ENCODE peak calls at places on chromosome 17, in eight cellular contexts. R is mesothelial cell of epicardium, J is hepatocyte, W is heart right ventricle, Y is retinal pigment epithelial cell, M is lung, H is dorsolateral prefrontal cortex, N is fibroblast of lung. L is an unnamed sample.

GRCh38 chr17:64502021-64502420 is 4.1 kb downstream of the DDX5 start:
- DNase-seq in R (no peak), J (no peak), W (no peak), Y (no peak), M (no peak), H (no peak), N (no peak), L (no peak)

GRCh38 chr17:19579867-19580565 is 46.4 kb downstream of the SLC47A1 start:
- DNase-seq in R (no peak), J (no peak), W (peak; percentile 17), Y (no peak), M (no peak), H (no peak), N (peak; percentile 17), L (no peak)

GRCh38 chr17:80738020-80738380 is 193.4 kb downstream of the RPTOR start:
- DNase-seq in R (no peak), J (no peak), W (no peak), Y (no peak), M (no peak), H (no peak), N (no peak), L (no peak)

GRCh38 chr17:42985225-42985624 is 4.9 kb downstream of the RUNDC1 start:
- DNase-seq in R (no peak), J (no peak), W (no peak), Y (no peak), M (no peak), H (no peak), N (no peak), L (no peak)

GRCh38 chr17:30524847-30525246 is 47.6 kb downstream of the GOSR1 start:
- DNase-seq in R (no peak), J (peak; percentile 32), W (no peak), Y (no peak), M (no peak), H (no peak), N (peak; percentile 54), L (no peak)

GRCh38 chr17:29835438-29836351 is 94.3 kb downstream of the SSH2 start:
- DNase-seq in R (no peak), J (no peak), W (no peak), Y (no peak), M (peak; percentile 42), H (no peak), N (peak; percentile 65), L (no peak)

GRCh38 chr17:62808576-62808970 is 459 bp upstream of the MARCHF10 start:
- DNase-seq in R (no peak), J (no peak), W (no peak), Y (no peak), M (no peak), H (no peak), N (no peak), L (no peak)

GRCh38 chr17:74935048-74935447 is 650 bp upstream of the OTOP3 start:
- DNase-seq in R (no peak), J (no peak), W (no peak), Y (no peak), M (no peak), H (no peak), N (no peak), L (no peak)

GRCh38 chr17:78940708-78941107 is 15.5 kb upstream of the TIMP2 start:
- DNase-seq in R (no peak), J (no peak), W (no peak), Y (no peak), M (no peak), H (peak; percentile 44), N (peak; percentile 72), L (no peak)

GRCh38 chr17:82054351-82055022 is 2.8 kb downstream of the GPS1 start:
- DNase-seq in R (no peak), J (no peak), W (peak; percentile 7), Y (no peak), M (no peak), H (no peak), N (no peak), L (no peak)

GRCh38 chr17:3950584-3950983 is 13.7 kb downstream of the ATP2A3 start:
- DNase-seq in R (no peak), J (no peak), W (no peak), Y (no peak), M (no peak), H (no peak), N (no peak), L (no peak)

GRCh38 chr17:8925808-8926207 is 39.7 kb downstream of the PIK3R5 start:
- DNase-seq in R (no peak), J (no peak), W (no peak), Y (no peak), M (no peak), H (no peak), N (no peak), L (no peak)

GRCh38 chr17:48051278-48051677 is 3.1 kb downstream of the NFE2L1 start:
- DNase-seq in R (no peak), J (no peak), W (peak; percentile 32), Y (no peak), M (no peak), H (no peak), N (no peak), L (peak; percentile 53)

GRCh38 chr17:74329378-74329777 is 3.4 kb downstream of the KIF19 start:
- DNase-seq in R (no peak), J (no peak), W (no peak), Y (no peak), M (no peak), H (no peak), N (no peak), L (no peak)

GRCh38 chr17:46194393-46195216 is 1.4 kb upstream of the KANSL1 start:
- DNase-seq in R (no peak), J (peak; percentile 62), W (no peak), Y (no peak), M (no peak), H (no peak), N (peak; percentile 44), L (peak; percentile 58)

GRCh38 chr17:5466295-5466694 is 2.5 kb downstream of the DHX33 start:
- DNase-seq in R (no peak), J (no peak), W (no peak), Y (no peak), M (no peak), H (no peak), N (no peak), L (no peak)

GRCh38 chr17:69059458-69060205 is 1.1 kb downstream of the ABCA9 start:
- DNase-seq in R (no peak), J (no peak), W (no peak), Y (no peak), M (no peak), H (no peak), N (no peak), L (no peak)

GRCh38 chr17:69060835-69061234 is at the start of gene ABCA9:
- DNase-seq in R (no peak), J (no peak), W (no peak), Y (no peak), M (no peak), H (no peak), N (peak; percentile 39), L (no peak)

GRCh38 chr17:69056179-69056823 is 4.4 kb downstream of the ABCA9 start:
- DNase-seq in R (no peak), J (no peak), W (no peak), Y (no peak), M (no peak), H (no peak), N (no peak), L (no peak)

GRCh38 chr17:69057280-69057679 is 3.4 kb downstream of the ABCA9 start:
- DNase-seq in R (no peak), J (no peak), W (no peak), Y (no peak), M (no peak), H (no peak), N (no peak), L (no peak)

GRCh38 chr17:69058165-69058564 is 2.6 kb downstream of the ABCA9 start:
- DNase-seq in R (no peak), J (no peak), W (no peak), Y (no peak), M (no peak), H (no peak), N (no peak), L (no peak)
- TF ChIP-seq CTCF in R (no peak), J (no peak), W (no peak), Y (peak; percentile 4), M (no peak), H (no peak), N (no peak), L (no peak)

GRCh38 chr17:55641559-55642160 is 81.0 kb downstream of the TMEM100 start:
- DNase-seq in R (peak; percentile 53), J (peak; percentile 71), W (peak; percentile 48), Y (peak; percentile 9), M (peak; percentile 70), H (peak; percentile 54), N (peak; percentile 42), L (peak; percentile 78)
- TF ChIP-seq CTCF in R (peak; percentile 19), J (peak; percentile 60), W (peak; percentile 70), Y (peak; percentile 77), M (peak; percentile 26), H (peak; percentile 47), N (peak; percentile 79), L (peak; percentile 46)

DNA sequence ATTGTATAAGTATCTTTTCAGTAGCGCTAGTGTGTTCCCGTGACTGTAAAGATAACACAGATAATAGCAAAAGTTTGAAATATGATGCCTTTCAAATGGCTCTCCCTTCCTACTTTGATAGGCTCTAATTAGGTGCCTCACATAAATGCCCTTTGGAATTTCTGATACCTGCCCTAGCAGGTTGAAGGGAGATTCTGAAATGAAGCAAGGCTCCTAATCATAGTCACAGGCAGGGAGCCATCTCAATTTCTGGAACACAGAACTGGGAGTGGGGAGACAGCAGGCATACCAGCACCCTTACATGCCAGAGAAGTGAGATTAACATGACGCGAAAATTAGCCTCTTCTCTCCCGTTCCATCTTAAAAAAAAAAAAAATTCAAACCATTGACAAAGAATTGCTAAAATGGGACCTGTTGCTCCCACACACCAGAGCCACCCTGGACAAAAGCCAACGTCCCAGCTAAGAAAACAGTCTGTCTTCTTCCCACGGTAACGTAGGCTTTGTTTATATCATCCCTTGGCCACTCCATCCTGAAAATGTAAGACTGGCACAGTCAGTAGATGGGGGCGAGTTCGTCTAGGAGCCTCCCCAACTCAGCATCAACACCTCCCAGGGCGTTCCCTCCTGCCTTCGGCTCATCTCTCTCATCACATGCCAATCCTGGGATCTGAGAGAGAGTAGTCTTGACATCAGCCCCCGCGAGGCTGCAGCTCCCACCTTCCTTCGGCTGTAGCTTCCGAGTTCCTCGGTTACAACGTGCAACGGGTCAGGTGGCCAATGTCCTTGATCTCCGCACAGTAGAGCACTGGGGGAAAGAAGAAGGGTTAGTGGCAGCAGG is 1.1 kb downstream of the RNF227 start:
- DNase-seq in R (no peak), J (peak; percentile 20), W (no peak), Y (no peak), M (no peak), H (peak; percentile 55), N (peak; percentile 48), L (peak; percentile 52)
- TF ChIP-seq CTCF in R (no peak), J (no peak), W (no peak), Y (no peak), M (no peak), H (no peak), N (no peak), L (no peak)

DNA sequence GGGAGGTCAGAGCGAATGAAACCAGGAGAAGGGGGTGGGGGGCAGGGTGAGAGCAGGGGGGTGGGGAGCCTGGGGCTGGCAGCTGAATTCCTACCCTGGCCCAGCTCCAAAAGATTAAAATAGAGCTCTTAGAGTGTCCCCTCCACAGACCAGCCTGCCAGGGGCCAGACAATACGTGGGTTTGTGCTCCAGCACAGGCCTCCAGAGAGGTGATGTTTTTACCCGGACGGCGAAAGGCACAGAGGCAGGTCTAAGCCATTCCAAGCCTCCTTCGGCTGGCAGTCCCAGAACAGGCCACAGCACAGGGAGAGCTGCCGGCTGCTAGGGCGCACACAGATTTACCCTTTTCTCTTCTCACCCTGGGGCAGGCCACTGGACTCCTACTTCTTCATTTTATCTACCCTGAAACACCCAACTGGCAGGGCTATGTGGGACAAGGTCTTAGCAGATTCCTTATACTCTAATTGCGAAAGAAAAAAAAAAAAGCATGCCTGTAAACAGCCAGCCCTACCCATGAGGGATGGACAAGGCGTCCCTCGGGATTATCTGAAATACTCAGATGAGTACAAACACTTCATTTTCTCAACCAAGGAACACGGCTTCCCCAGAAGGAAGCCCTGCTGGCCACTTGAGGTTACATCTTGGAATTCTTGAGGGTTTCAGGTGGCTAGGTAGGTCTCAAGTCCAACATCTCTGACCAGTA is 71.9 kb upstream of the NOG start:
- DNase-seq in R (no peak), J (no peak), W (no peak), Y (peak; percentile 5), M (no peak), H (no peak), N (no peak), L (no peak)
- TF ChIP-seq CTCF in R (no peak), J (no peak), W (no peak), Y (no peak), M (no peak), H (no peak), N (no peak), L (no peak)

L was measured in MCF 10A.